ENCODE peak calls at places on chromosomes 6 and 20, in seven cellular contexts. Y, A, C, U, G, J and H are unnamed samples.

GRCh38 chr6:155580904-155581303 is 125.3 kb upstream of the NOX3 start:
- DNase-seq in A (no peak), J (no peak), C (no peak), Y (no peak), U (no peak), G (no peak), H (no peak)

GRCh38 chr6:149834513-149835481 is 29.4 kb downstream of the LRP11 start:
- DNase-seq in Y (peak; percentile 64), J (no peak), G (peak; percentile 74), U (no peak), C (peak; percentile 37), A (peak; percentile 79), H (peak; percentile 70)

GRCh38 chr6:17178754-17179153 is 76.9 kb downstream of the STMND1 start:
- DNase-seq in G (no peak), J (no peak), Y (no peak), A (no peak), C (no peak), U (no peak), H (no peak)

GRCh38 chr20:51175156-51175555 is 152.2 kb upstream of the KCNG1 start:
- DNase-seq in U (no peak), G (no peak), J (no peak), C (no peak), A (no peak), Y (no peak), H (no peak)

GRCh38 chr6:79713701-79714322 is 82.7 kb downstream of the SH3BGRL2 start:
- DNase-seq in Y (no peak), U (no peak), G (peak; percentile 65), C (peak; percentile 46), A (peak; percentile 64), J (peak; percentile 51), H (peak; percentile 68)

GRCh38 chr20:47816487-47817451 is 31.5 kb upstream of the SULF2 start:
- DNase-seq in A (no peak), G (no peak), Y (no peak), U (no peak), J (no peak), C (peak; percentile 90), H (no peak)

GRCh38 chr20:61932199-61932592 is 133.5 kb downstream of the TAF4 start:
- DNase-seq in C (no peak), Y (no peak), J (peak; percentile 17), A (no peak), G (no peak), U (peak; percentile 51), H (no peak)

GRCh38 chr20:34114809-34115208 is 2.8 kb upstream of the EIF2S2 start:
- DNase-seq in A (no peak), G (no peak), J (no peak), Y (no peak), C (no peak), U (no peak), H (no peak)

GRCh38 chr6:19052219-19052618 is 665.1 kb downstream of the RNF144B start:
- DNase-seq in G (no peak), J (no peak), U (no peak), Y (peak; percentile 29), A (peak; percentile 75), C (no peak), H (no peak)

GRCh38 chr6:169409742-169410312 is 156.2 kb upstream of the THBS2 start:
- DNase-seq in C (no peak), J (no peak), Y (no peak), G (no peak), A (no peak), U (no peak), H (no peak)

GRCh38 chr20:50347568-50347981 is 156.9 kb downstream of the CEBPB start:
- DNase-seq in C (no peak), U (no peak), A (no peak), J (no peak), G (no peak), Y (no peak), H (no peak)

GRCh38 chr20:58614366-58614765 is 36.7 kb upstream of the STX16 start:
- DNase-seq in C (no peak), G (no peak), A (no peak), Y (no peak), J (no peak), U (no peak), H (no peak)

GRCh38 chr20:58614984-58615760 is 35.9 kb upstream of the STX16 start:
- DNase-seq in U (no peak), A (peak; percentile 46), G (no peak), Y (no peak), C (no peak), J (no peak), H (no peak)

GRCh38 chr20:58618694-58619540 is 32.2 kb upstream of the STX16 start:
- DNase-seq in J (no peak), U (peak; percentile 61), Y (peak; percentile 90), A (no peak), C (no peak), G (no peak), H (no peak)

GRCh38 chr20:58617158-58617557 is 33.9 kb upstream of the STX16 start:
- DNase-seq in J (no peak), G (no peak), Y (no peak), A (no peak), C (no peak), U (no peak), H (no peak)

GRCh38 chr20:58616411-58616810 is 34.7 kb upstream of the STX16 start:
- DNase-seq in C (no peak), G (no peak), Y (no peak), J (no peak), A (no peak), U (no peak), H (no peak)
- TF ChIP-seq CTCF in C (no peak), G (no peak), Y (no peak), J (no peak), A (no peak), U (no peak), H (no peak)

GRCh38 chr20:5825136-5825719 is 75.0 kb downstream of the SHLD1 start:
- DNase-seq in G (no peak), Y (no peak), J (no peak), U (no peak), C (no peak), A (no peak), H (no peak)

GRCh38 chr20:5827098-5827853 is 77.1 kb downstream of the SHLD1 start:
- DNase-seq in C (no peak), J (peak; percentile 74), G (no peak), Y (no peak), U (no peak), A (no peak), H (no peak)

GRCh38 chr20:5818346-5818681 is 68.1 kb downstream of the SHLD1 start:
- DNase-seq in A (no peak), U (no peak), G (no peak), C (no peak), J (no peak), Y (no peak), H (no peak)

GRCh38 chr20:5822569-5822968 is 72.4 kb downstream of the SHLD1 start:
- DNase-seq in Y (no peak), A (no peak), J (no peak), G (no peak), U (no peak), C (no peak), H (no peak)

DNA sequence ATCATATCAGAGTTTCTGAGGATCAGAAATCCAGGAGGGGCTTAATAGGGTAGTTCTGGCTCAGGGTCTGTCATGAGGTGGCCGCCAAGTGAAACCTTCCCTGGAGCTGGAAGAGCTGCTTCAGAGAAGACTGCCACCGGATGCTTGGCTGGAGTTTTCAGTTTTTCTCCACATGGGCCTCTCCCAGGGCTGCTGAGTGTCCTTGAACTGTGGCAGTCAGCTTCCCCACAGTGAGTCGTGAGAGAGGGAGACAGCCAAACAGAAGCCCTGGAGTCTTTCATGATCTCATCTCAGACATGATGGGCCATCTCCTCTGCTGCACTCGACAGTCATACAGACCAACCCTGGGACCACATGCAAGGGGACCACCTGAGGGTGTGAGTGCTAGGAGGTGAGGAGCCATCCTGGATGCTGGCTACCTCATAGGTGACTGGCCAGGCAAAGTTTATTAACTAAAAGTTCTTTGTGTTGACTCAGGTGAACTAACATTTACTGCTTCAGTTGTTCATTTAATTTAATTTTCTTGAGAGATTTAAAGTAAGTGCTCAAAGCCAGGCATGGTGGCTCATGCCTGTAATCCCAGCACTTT is 71.5 kb downstream of the SHLD1 start:
- DNase-seq in A (no peak), J (no peak), Y (no peak), U (no peak), G (no peak), C (no peak), H (no peak)
- TF ChIP-seq CTCF in A (no peak), J (no peak), Y (no peak), U (no peak), G (no peak), C (no peak), H (no peak)

GRCh38 chr6:5113096-5113495 is 28.0 kb downstream of the PPP1R3G start:
- DNase-seq in J (no peak), C (no peak), U (no peak), G (no peak), Y (no peak), A (no peak), H (no peak)

GRCh38 chr6:5112065-5112799 is 27.1 kb downstream of the PPP1R3G start:
- DNase-seq in A (peak; percentile 55), J (no peak), C (no peak), G (no peak), Y (no peak), U (no peak), H (no peak)

GRCh38 chr6:5116243-5116991 is 31.3 kb downstream of the PPP1R3G start:
- DNase-seq in Y (no peak), C (no peak), U (no peak), J (no peak), G (no peak), A (peak; percentile 81), H (no peak)

GRCh38 chr6:5111626-5112025 is 26.5 kb downstream of the PPP1R3G start:
- DNase-seq in Y (no peak), G (no peak), C (no peak), A (no peak), U (no peak), J (no peak), H (no peak)

DNA sequence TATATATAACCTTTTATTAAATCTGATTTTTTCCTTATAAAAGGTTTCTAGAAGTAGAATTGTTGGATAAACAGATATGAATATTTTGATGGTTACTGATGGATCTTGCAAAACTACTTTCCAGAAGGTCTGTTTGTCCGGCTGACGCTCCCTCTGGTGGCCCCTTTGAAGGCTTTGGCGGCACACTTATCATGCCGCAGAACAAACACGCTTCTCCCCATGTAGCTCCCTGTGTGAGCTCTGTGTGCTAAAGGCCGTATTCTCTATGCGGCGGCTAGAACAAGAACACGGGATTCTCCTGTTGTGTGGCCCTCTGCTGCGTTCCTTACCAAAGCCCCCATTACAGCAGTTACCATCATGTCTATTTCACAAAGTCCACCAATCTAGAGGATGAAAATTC is 30.0 kb downstream of the PPP1R3G start:
- DNase-seq in J (peak; percentile 53), G (no peak), Y (peak; percentile 24), U (no peak), C (no peak), A (no peak), H (no peak)
- TF ChIP-seq CTCF in J (peak; percentile 47), G (no peak), Y (peak; percentile 60), U (no peak), C (no peak), A (peak; percentile 38), H (no peak)

DNA sequence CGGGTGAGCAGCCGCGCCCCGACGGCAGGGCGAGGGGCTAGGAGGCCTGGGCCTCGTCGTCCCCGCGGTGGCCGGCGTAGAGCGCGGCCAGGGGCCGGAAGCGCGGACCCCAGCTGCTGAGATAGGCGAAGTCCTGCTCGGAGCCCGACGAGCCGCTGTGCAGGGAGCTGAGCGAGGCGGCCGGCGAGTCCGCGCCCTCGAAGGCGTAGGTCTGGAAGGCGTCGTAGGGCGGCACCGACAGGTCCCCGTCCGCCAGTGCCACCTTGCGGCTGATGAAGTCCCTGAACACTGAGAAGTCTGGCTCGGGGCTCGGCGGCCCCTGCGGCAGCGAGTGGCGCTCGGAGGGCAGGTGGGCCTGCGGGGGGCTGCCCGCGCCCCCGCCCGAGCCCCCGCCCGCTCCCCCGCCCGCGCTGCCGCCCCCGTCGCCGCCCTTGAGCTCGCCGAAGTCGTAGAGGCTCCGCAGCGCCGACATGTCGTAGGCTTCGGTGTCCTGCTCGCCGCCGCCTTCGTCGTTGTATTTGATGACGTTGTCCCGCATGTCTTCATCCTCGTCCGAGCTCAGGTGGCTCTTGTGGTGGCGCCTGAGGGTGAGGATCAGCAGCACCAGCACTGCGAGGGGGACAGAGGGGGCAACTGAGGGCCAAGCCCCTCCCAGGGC is 56.5 kb downstream of the CD40 start:
- DNase-seq in J (peak; percentile 80), U (no peak), Y (peak; percentile 15), C (peak; percentile 52), A (peak; percentile 54), G (peak; percentile 92), H (peak; percentile 84)
- TF ChIP-seq CTCF in J (peak; percentile 53), U (peak; percentile 67), Y (peak; percentile 55), C (peak; percentile 42), A (peak; percentile 43), G (peak; percentile 41), H (peak; percentile 85)